ENCODE peak calls at places on chromosomes 7 and 10, in six cellular contexts. A is GM12878, H is PC-3, L is GM23338, Q is astrocyte, F is fibroblast of lung. B is an unnamed sample.

GRCh38 chr10:47111329-47111862 is 188.6 kb upstream of the GDF10 start:
- DNase-seq in A (no peak), H (no peak), L (peak), Q (no peak), F (no peak), B (peak)

GRCh38 chr10:110423650-110424049 is 74.1 kb upstream of the DUSP5 start:
- DNase-seq in A (no peak), H (no peak), L (no peak), Q (no peak), F (no peak), B (no peak)

GRCh38 chr10:43137701-43137970 is 609 bp upstream of the CSGALNACT2 start:
- DNase-seq in A (no peak), H (peak), L (peak), Q (peak), F (peak), B (no peak)

GRCh38 chr10:117362313-117362712 is 12.9 kb downstream of the PDZD8 start:
- DNase-seq in A (no peak), H (peak), L (no peak), Q (peak), F (peak), B (no peak)

GRCh38 chr10:42977032-42977416 is 99.8 kb upstream of the RET start:
- DNase-seq in A (no peak), H (no peak), L (no peak), Q (no peak), F (no peak), B (no peak)

GRCh38 chr7:115747174-115747573 is 283.4 kb downstream of the TFEC start:
- DNase-seq in A (no peak), H (no peak), L (no peak), Q (no peak), F (no peak), B (no peak)

GRCh38 chr10:77715081-77715480 is 77.5 kb upstream of the KCNMA1 start:
- DNase-seq in A (no peak), H (peak), L (peak), Q (no peak), F (no peak), B (no peak)

GRCh38 chr10:60206735-60207134 is 182.9 kb downstream of the ANK3 start:
- DNase-seq in A (no peak), H (peak), L (no peak), Q (peak), F (peak), B (no peak)

GRCh38 chr7:129851174-129851573 is 101.6 kb downstream of the UBE2H start:
- DNase-seq in A (no peak), H (no peak), L (no peak), Q (no peak), F (no peak), B (no peak)

DNA sequence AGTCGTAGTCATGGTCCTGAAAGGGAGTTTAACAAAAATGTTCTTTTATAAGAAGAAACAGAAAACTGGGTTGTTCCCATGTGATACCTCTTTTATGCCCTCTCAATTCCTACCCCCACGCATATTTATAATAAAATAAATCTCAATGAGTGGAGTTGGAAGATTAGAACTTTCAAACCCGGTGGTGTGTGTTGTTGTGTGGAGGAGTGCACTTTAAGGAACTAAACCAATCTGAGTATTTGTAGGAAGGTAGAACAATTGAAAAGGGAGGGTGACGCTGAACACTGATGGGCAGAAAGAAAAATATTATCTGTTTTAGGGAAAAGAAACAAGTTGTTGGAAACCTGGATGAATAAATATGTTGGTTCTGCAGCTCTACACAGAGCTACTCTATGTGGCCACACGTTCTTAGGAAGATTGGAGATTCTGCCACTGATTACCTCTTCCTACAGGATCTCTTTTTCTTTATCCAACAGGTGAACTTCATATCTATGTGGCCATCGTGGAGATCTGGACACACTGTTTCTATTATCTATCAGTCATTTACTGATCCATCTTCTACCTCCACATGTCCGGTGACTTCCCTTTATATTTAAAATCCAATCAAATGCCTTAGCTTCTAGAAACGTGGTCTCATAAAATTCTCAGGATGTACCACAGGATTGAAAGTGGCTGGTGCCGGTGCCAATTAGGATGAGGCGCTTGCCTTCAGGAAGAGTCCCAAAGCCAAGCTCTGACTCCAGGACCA is 13.0 kb upstream of the GATA3 start:
- DNase-seq in A (no peak), H (no peak), L (no peak), Q (no peak), F (no peak), B (no peak)
- TF ChIP-seq EZH2 in A (no peak), H (no peak), L (peak), Q (no peak), F (no peak), B (peak)

GRCh38 chr7:34463830-34464229 is 194.2 kb upstream of the NPSR1 start:
- DNase-seq in A (no peak), H (peak), L (peak), Q (no peak), F (no peak), B (no peak)
- TF ChIP-seq EZH2 in A (no peak), H (no peak), L (no peak), Q (no peak), F (no peak), B (no peak)

DNA sequence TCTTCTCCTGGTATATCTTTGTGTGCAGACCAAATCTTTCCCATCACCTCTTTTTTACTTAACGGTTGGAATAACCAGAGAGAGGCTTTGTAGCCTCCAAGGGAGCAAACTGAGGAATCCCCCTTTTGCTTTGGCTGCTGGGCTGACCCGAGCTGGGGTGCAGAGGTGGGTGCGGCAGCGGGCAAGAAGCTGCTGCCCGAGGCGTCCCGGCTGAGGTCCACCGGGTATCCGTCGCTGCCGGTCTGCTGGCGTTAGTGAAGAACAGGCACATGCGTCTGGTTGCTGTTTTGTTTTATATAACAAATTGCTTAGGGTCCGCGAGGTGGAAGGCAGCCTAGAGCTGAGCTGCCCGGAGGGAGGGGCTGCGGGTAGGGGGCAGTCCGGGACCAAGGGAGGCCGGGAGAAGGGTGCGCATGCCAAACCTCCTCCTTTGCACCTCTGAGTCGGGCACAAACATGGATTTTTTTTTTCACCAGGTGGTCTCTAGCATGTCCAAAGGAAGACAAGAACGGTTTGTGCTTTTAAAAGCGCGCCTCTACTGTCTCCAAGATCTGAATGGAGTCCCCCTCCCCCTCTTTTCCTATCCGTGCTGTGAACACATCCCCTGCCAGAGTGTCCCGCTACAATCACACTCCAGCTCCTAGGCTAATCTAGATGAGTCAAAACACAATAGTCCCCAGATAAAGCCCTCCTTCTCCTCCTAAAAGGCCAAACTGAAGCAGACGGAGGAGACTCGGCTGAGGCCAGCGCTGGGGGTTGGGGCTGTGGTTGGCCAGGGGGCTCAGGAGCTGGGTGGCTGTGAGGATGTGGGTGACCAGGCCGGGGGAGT is 6.8 kb upstream of the GATA3 start:
- DNase-seq in A (no peak), H (no peak), L (peak), Q (no peak), F (no peak), B (peak)
- TF ChIP-seq EZH2 in A (no peak), H (no peak), L (peak), Q (peak), F (no peak), B (peak)

GRCh38 chr7:159145544-159145891 is 851 bp upstream of the VIPR2 start:
- DNase-seq in A (no peak), H (no peak), L (no peak), Q (no peak), F (no peak), B (no peak)
- TF ChIP-seq EZH2 in A (no peak), H (no peak), L (no peak), Q (no peak), F (no peak), B (no peak)

GRCh38 chr7:155483868-155484325 is 26.0 kb downstream of the EN2 start:
- DNase-seq in A (no peak), H (no peak), L (no peak), Q (no peak), F (no peak), B (no peak)
- TF ChIP-seq EZH2 in A (no peak), H (no peak), L (no peak), Q (no peak), F (no peak), B (peak)

GRCh38 chr10:129031233-129032150 is 435.5 kb upstream of the MGMT start:
- DNase-seq in A (no peak), H (peak), L (peak), Q (no peak), F (peak), B (peak)
- TF ChIP-seq EZH2 in A (no peak), H (no peak), L (no peak), Q (no peak), F (no peak), B (no peak)